ENCODE peak calls at places on chromosomes 4 and X, in four cellular contexts. J is IMR-90, F is H1, O is HepG2. G is an unnamed sample.

GRCh38 chr4:56655209-56655626 is 25.9 kb downstream of the HOPX start:
- DNase-seq in O (no peak), J (peak), F (peak), G (no peak)

GRCh38 chr4:150518559-150518958 is 63.4 kb upstream of the MAB21L2 start:
- DNase-seq in F (no peak), O (no peak), J (peak), G (peak)

GRCh38 chr4:99252746-99253145 is 33.7 kb upstream of the ADH6 start:
- DNase-seq in O (no peak), F (no peak), J (no peak), G (no peak)

GRCh38 chrX:118347131-118347530 is 1.2 kb downstream of the WDR44 start:
- DNase-seq in O (peak), J (peak), F (no peak), G (no peak)

GRCh38 chr4:186760576-186760975 is 36.9 kb upstream of the FAT1 start:
- DNase-seq in J (peak), F (no peak), O (no peak), G (peak)

GRCh38 chr4:69823481-69824186 is 36.3 kb downstream of the SULT1E1 start:
- DNase-seq in J (peak), O (peak), F (no peak), G (no peak)

GRCh38 chr4:112889199-112889598 is 160.3 kb upstream of the ANK2 start:
- DNase-seq in F (no peak), O (no peak), J (no peak), G (no peak)

GRCh38 chr4:41072021-41072777 is 142.1 kb downstream of the APBB2 start:
- DNase-seq in O (no peak), F (no peak), J (no peak), G (no peak)

GRCh38 chr4:164412246-164412645 is 341.7 kb upstream of the SMIM31 start:
- DNase-seq in J (no peak), O (no peak), F (no peak), G (no peak)

GRCh38 chr4:1058997-1059665 is 47.7 kb downstream of the FGFRL1 start:
- DNase-seq in O (no peak), J (no peak), F (no peak), G (no peak)

GRCh38 chrX:136336623-136337022 is 35.9 kb downstream of the ADGRG4 start:
- DNase-seq in F (no peak), J (no peak), O (no peak), G (peak)

GRCh38 chr4:106893395-106893881 is 142.7 kb downstream of the DKK2 start:
- DNase-seq in J (no peak), O (no peak), F (no peak), G (no peak)

GRCh38 chrX:154373340-154374306 is 811 bp downstream of the FLNA start:
- DNase-seq in O (peak), F (peak), J (peak), G (peak)

GRCh38 chr4:66000500-66001117 is 330.3 kb upstream of the EPHA5 start:
- DNase-seq in F (no peak), O (no peak), J (no peak), G (no peak)
- TF ChIP-seq MAFK in F (no peak), O (no peak), J (no peak), G (no peak)

DNA sequence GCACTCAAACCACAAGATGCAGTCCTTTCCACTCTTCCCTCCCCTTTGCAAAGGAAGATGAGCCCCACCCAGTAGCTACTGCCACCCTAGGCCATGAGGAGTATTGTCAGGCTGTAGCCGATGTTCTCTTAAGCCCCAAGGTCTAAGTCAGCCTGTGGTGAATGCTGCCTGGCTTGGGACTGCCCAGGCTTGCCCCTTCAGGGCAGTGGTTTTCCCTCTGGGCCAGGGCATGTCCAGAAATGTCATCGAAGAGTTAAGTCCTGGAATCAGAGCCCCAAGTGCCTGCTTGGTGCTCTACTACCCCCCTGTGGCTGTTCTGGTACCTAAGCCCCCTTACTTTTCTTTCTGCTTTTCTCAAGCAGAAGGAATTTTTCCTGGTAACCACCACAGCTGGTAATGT is 11.8 kb upstream of the PGK1 start:
- DNase-seq in O (peak), J (peak), F (no peak), G (no peak)
- TF ChIP-seq MAFK in O (no peak), J (no peak), F (no peak), G (no peak)

DNA sequence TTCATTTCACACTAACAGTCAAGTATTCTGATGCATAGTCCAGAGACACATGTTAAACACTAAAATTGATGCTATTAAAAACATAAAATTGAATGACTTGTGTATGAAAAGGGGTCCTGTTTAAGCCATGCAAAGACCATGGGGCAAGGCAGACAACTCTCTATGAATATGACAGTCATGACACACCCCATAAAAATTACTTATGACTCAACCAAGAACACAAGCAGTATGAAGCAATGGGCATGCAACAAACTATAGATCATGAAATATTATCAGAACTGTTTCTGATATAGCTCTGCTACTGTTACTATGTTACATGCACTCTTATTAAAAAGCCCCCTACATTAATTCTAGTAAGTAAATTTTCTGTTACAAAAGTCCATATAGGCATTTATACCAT is 57.5 kb upstream of the ZCCHC13 start:
- DNase-seq in O (no peak), F (no peak), J (peak), G (peak)
- TF ChIP-seq MAFK in O (no peak), F (no peak), J (no peak), G (no peak)

GRCh38 chr4:155539746-155540145 is 126.9 kb upstream of the GUCY1A1 start:
- DNase-seq in O (no peak), F (no peak), J (peak), G (no peak)
- TF ChIP-seq MAFK in O (no peak), F (no peak), J (no peak), G (no peak)

GRCh38 chr4:83248486-83248885 is 36.1 kb downstream of the COQ2 start:
- DNase-seq in F (no peak), O (no peak), J (peak), G (no peak)
- TF ChIP-seq MAFK in F (no peak), O (no peak), J (no peak), G (no peak)

DNA sequence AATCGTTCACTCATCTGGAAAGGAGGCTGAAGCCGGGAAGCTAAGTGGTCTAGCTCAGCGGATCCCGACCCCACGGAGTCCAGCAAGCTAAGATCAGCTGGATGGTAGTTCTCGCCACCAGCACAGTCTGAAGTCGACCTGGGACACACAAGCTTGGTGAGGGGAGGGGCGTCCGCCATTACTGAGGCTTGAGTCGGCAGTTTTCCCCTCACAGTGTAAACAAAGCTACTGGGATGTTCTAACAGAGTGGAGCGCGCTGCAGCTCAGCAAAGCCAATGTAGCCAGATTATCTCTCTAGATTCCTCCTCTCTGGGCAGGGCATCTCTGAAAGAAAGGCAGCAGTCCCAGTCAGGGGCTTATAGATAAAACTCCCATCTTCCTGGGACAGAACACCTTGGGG is 555.4 kb downstream of the BCOR start:
- DNase-seq in F (no peak), J (no peak), O (no peak), G (no peak)
- TF ChIP-seq MAFK in F (no peak), J (no peak), O (no peak), G (no peak)

DNA sequence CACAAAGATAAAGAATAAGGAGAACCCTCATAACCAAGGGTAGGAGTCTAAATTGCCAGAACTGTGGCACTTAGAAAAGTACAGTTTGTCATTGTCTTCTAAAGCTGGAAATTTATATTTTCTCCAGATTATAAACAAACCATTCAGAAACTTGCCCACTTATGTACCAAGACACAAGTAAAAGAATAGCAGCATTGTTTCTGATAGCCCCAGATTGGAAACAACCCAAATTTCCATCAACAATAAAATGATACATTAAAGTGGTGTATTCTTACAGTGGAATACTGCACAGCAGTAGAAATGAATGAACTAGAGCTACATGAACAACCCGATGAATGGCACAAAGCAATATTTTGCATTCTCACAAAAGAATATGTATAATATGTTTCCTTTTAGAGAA is 63.1 kb upstream of the PDHA1 start:
- DNase-seq in O (no peak), F (no peak), J (no peak), G (no peak)
- TF ChIP-seq MAFK in O (no peak), F (no peak), J (no peak), G (no peak)

DNA sequence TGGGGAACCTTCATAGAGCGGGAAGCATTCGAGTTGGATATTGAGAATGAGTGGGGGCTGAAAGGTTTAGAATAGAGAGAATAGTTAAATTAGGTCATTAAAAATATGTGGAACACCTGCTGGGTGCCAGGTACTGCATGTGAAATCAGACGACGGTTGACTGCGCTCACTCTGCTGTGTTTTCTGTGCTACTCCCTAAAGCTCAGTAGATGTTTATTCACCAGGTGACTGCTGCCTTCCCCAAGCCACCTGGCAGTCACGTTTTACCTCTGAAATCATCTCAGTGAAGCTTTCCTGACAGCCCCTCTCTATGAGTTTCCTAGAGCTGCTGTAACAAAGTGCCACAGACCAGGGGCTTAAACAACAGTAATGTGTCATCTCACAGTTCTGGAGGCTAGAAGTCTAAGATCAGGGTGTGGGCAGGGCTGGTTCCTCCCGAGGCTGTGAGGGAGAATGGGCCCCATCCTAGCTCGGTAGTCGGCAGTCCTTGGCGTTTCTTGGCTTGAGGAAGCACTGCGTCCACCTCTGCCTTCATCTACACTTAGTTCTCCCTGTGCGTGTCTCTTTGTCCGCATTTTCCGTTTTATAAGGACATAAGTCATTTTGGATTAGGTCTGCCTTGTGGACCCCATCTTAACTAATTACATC is 25.3 kb downstream of the ADD1 start:
- DNase-seq in O (no peak), J (no peak), F (no peak), G (no peak)
- TF ChIP-seq MAFK in O (no peak), J (no peak), F (no peak), G (no peak)

GRCh38 chrX:71623714-71624113 is 5.4 kb upstream of the CXCR3 start:
- DNase-seq in J (no peak), O (no peak), F (no peak), G (no peak)
- TF ChIP-seq MAFK in J (no peak), O (no peak), F (no peak), G (no peak)

GRCh38 chr4:129362685-129363274 is 266.8 kb downstream of the C4orf33 start:
- DNase-seq in F (no peak), J (peak), O (peak), G (peak)
- TF ChIP-seq MAFK in F (no peak), J (no peak), O (no peak), G (no peak)